ENCODE peak calls at places on chromosomes 3 and 15, in eight cellular contexts. One of them, this sample, is unnamed.

GRCh38 chr3:16511561-16512434 is 1.7 kb downstream of the RFTN1 start:
- DNase-seq in endothelial cell of umbilical vein: peak; percentile 83
- DNase-seq in effector memory CD4-positive, alpha-beta T cell: peak; percentile 76
- DNase-seq in OCI-LY7: peak; percentile 92
- DNase-seq in RWPE1: no peak
- DNase-seq in CD4-positive, alpha-beta T cell: peak; percentile 61
- DNase-seq in mesenchymal stem cell: peak; percentile 95
- DNase-seq in fibroblast of lung: peak; percentile 91
- DNase-seq in this sample: peak; percentile 57

GRCh38 chr3:104460477-104461406 is 906.0 kb upstream of the ALCAM start:
- DNase-seq in mesenchymal stem cell: peak; percentile 29
- DNase-seq in effector memory CD4-positive, alpha-beta T cell: no peak
- DNase-seq in endothelial cell of umbilical vein: peak; percentile 34
- DNase-seq in OCI-LY7: peak; percentile 12
- DNase-seq in RWPE1: peak; percentile 1
- DNase-seq in CD4-positive, alpha-beta T cell: no peak
- DNase-seq in fibroblast of lung: peak; percentile 48
- DNase-seq in this sample: no peak

GRCh38 chr3:186783731-186784515 is 546 bp downstream of the EIF4A2 start:
- DNase-seq in endothelial cell of umbilical vein: peak; percentile 81
- DNase-seq in RWPE1: peak; percentile 53
- DNase-seq in OCI-LY7: peak; percentile 88
- DNase-seq in mesenchymal stem cell: peak; percentile 82
- DNase-seq in CD4-positive, alpha-beta T cell: peak; percentile 78
- DNase-seq in effector memory CD4-positive, alpha-beta T cell: peak; percentile 66
- DNase-seq in fibroblast of lung: peak; percentile 83
- DNase-seq in this sample: peak; percentile 89

GRCh38 chr15:29972051-29972450 is 110.7 kb upstream of the GOLGA8J start:
- DNase-seq in fibroblast of lung: no peak
- DNase-seq in OCI-LY7: no peak
- DNase-seq in CD4-positive, alpha-beta T cell: no peak
- DNase-seq in endothelial cell of umbilical vein: no peak
- DNase-seq in mesenchymal stem cell: no peak
- DNase-seq in effector memory CD4-positive, alpha-beta T cell: no peak
- DNase-seq in RWPE1: no peak
- DNase-seq in this sample: no peak

GRCh38 chr15:74723754-74724334 is 1.5 kb downstream of the CYP1A1 start:
- DNase-seq in CD4-positive, alpha-beta T cell: no peak
- DNase-seq in mesenchymal stem cell: peak; percentile 80
- DNase-seq in OCI-LY7: peak; percentile 54
- DNase-seq in effector memory CD4-positive, alpha-beta T cell: no peak
- DNase-seq in RWPE1: peak; percentile 56
- DNase-seq in endothelial cell of umbilical vein: peak; percentile 62
- DNase-seq in fibroblast of lung: peak; percentile 62
- DNase-seq in this sample: no peak

GRCh38 chr3:140117111-140117526 is 182.1 kb downstream of the CLSTN2 start:
- DNase-seq in fibroblast of lung: no peak
- DNase-seq in effector memory CD4-positive, alpha-beta T cell: no peak
- DNase-seq in OCI-LY7: no peak
- DNase-seq in endothelial cell of umbilical vein: no peak
- DNase-seq in mesenchymal stem cell: no peak
- DNase-seq in RWPE1: no peak
- DNase-seq in CD4-positive, alpha-beta T cell: no peak
- DNase-seq in this sample: no peak

GRCh38 chr15:86444527-86444926 is 364.9 kb downstream of the AGBL1 start:
- DNase-seq in effector memory CD4-positive, alpha-beta T cell: no peak
- DNase-seq in RWPE1: peak; percentile 30
- DNase-seq in fibroblast of lung: no peak
- DNase-seq in CD4-positive, alpha-beta T cell: no peak
- DNase-seq in endothelial cell of umbilical vein: no peak
- DNase-seq in mesenchymal stem cell: no peak
- DNase-seq in OCI-LY7: no peak
- DNase-seq in this sample: no peak

GRCh38 chr3:185397676-185398075 is 34.7 kb downstream of the MAP3K13 start:
- DNase-seq in RWPE1: no peak
- DNase-seq in effector memory CD4-positive, alpha-beta T cell: no peak
- DNase-seq in CD4-positive, alpha-beta T cell: no peak
- DNase-seq in OCI-LY7: no peak
- DNase-seq in endothelial cell of umbilical vein: no peak
- DNase-seq in mesenchymal stem cell: no peak
- DNase-seq in fibroblast of lung: no peak
- DNase-seq in this sample: no peak

GRCh38 chr3:170848294-170848917 is 21.6 kb downstream of the RPL22L1 start:
- DNase-seq in RWPE1: peak; percentile 37
- DNase-seq in effector memory CD4-positive, alpha-beta T cell: no peak
- DNase-seq in fibroblast of lung: peak; percentile 58
- DNase-seq in endothelial cell of umbilical vein: peak; percentile 38
- DNase-seq in OCI-LY7: no peak
- DNase-seq in mesenchymal stem cell: peak; percentile 41
- DNase-seq in CD4-positive, alpha-beta T cell: no peak
- DNase-seq in this sample: no peak

GRCh38 chr3:194687638-194688206 is 2.0 kb downstream of the FAM43A start:
- DNase-seq in OCI-LY7: peak; percentile 87
- DNase-seq in CD4-positive, alpha-beta T cell: peak; percentile 53
- DNase-seq in endothelial cell of umbilical vein: no peak
- DNase-seq in RWPE1: no peak
- DNase-seq in mesenchymal stem cell: peak; percentile 86
- DNase-seq in effector memory CD4-positive, alpha-beta T cell: peak; percentile 57
- DNase-seq in fibroblast of lung: peak; percentile 66
- DNase-seq in this sample: peak; percentile 84

GRCh38 chr3:58021072-58021959 is 13.1 kb downstream of the FLNB start:
- DNase-seq in effector memory CD4-positive, alpha-beta T cell: no peak
- DNase-seq in CD4-positive, alpha-beta T cell: no peak
- DNase-seq in RWPE1: no peak
- DNase-seq in endothelial cell of umbilical vein: no peak
- DNase-seq in mesenchymal stem cell: no peak
- DNase-seq in fibroblast of lung: no peak
- DNase-seq in OCI-LY7: no peak
- DNase-seq in this sample: no peak

GRCh38 chr3:58018892-58019291 is 10.7 kb downstream of the FLNB start:
- DNase-seq in OCI-LY7: no peak
- DNase-seq in mesenchymal stem cell: no peak
- DNase-seq in effector memory CD4-positive, alpha-beta T cell: no peak
- DNase-seq in fibroblast of lung: no peak
- DNase-seq in RWPE1: no peak
- DNase-seq in endothelial cell of umbilical vein: no peak
- DNase-seq in CD4-positive, alpha-beta T cell: no peak
- DNase-seq in this sample: no peak

GRCh38 chr3:58020740-58021071 is 12.5 kb downstream of the FLNB start:
- DNase-seq in CD4-positive, alpha-beta T cell: no peak
- DNase-seq in RWPE1: no peak
- DNase-seq in mesenchymal stem cell: no peak
- DNase-seq in endothelial cell of umbilical vein: peak; percentile 68
- DNase-seq in effector memory CD4-positive, alpha-beta T cell: no peak
- DNase-seq in OCI-LY7: no peak
- DNase-seq in fibroblast of lung: no peak
- DNase-seq in this sample: no peak

GRCh38 chr3:58021962-58022361 is 13.7 kb downstream of the FLNB start:
- DNase-seq in CD4-positive, alpha-beta T cell: no peak
- DNase-seq in fibroblast of lung: no peak
- DNase-seq in mesenchymal stem cell: no peak
- DNase-seq in endothelial cell of umbilical vein: no peak
- DNase-seq in OCI-LY7: no peak
- DNase-seq in RWPE1: no peak
- DNase-seq in effector memory CD4-positive, alpha-beta T cell: no peak
- DNase-seq in this sample: no peak

GRCh38 chr3:58019343-58019742 is 11.1 kb downstream of the FLNB start:
- DNase-seq in effector memory CD4-positive, alpha-beta T cell: no peak
- DNase-seq in endothelial cell of umbilical vein: no peak
- DNase-seq in RWPE1: no peak
- DNase-seq in CD4-positive, alpha-beta T cell: no peak
- DNase-seq in fibroblast of lung: no peak
- DNase-seq in OCI-LY7: no peak
- DNase-seq in mesenchymal stem cell: no peak
- DNase-seq in this sample: no peak
- H3K27ac ChIP-seq in effector memory CD4-positive, alpha-beta T cell: no peak overlapping the region
- H3K27ac ChIP-seq in endothelial cell of umbilical vein: peak overlapping the region; percentile 44
- H3K27ac ChIP-seq in RWPE1: peak overlapping the region; percentile 84
- H3K27ac ChIP-seq in CD4-positive, alpha-beta T cell: no peak overlapping the region
- H3K27ac ChIP-seq in fibroblast of lung: no peak overlapping the region
- H3K27ac ChIP-seq in OCI-LY7: no peak overlapping the region
- H3K27ac ChIP-seq in mesenchymal stem cell: no peak overlapping the region
- H3K27ac ChIP-seq in this sample: peak overlapping the region; percentile 70

DNA sequence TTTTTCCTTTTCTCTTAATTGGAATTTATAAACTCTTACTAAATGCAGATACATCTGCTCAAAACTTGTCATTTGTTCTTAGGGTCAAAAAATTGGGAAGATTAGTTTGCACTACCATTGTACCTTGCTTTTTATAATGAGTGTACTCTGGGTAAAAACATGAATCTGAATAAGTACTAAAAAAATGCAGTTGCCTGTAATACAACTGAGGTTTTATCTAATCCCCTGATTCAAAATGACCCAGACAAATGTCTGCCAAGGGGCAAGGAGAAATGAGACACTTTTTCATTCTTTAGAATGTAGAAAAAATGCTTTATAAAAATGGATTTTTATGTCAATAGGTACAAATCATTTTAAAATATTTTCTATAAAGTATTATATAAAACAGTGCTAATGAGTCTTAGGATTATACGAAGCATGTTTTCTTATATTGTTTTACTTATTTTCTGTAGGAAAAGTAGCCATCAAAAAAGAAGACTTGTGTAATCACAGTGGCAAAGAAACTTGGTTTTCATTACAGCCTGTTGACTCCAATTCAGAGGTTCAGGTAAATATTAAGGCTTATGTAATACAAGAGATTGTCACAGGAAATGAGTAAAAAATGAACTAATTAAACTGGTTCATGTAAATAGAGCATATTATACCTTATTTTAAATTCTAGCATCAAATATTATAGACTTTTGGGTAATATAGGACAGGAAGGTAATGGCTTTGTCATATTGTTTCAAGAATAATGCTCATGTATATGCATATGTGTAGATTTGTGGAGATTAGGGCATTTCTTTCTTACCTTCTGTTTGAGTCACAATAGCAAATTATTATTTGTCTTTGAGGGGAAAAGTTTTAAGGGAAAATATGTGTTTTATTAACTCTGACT is 42.7 kb downstream of the RASA2 start:
- DNase-seq in RWPE1: no peak
- DNase-seq in effector memory CD4-positive, alpha-beta T cell: no peak
- DNase-seq in OCI-LY7: no peak
- DNase-seq in endothelial cell of umbilical vein: no peak
- DNase-seq in fibroblast of lung: no peak
- DNase-seq in mesenchymal stem cell: peak; percentile 9
- DNase-seq in CD4-positive, alpha-beta T cell: no peak
- DNase-seq in this sample: no peak
- H3K27ac ChIP-seq in RWPE1: no peak overlapping the region
- H3K27ac ChIP-seq in effector memory CD4-positive, alpha-beta T cell: peak overlapping the region; percentile 50
- H3K27ac ChIP-seq in OCI-LY7: no peak overlapping the region
- H3K27ac ChIP-seq in endothelial cell of umbilical vein: peak overlapping the region; percentile 45
- H3K27ac ChIP-seq in fibroblast of lung: no peak overlapping the region
- H3K27ac ChIP-seq in mesenchymal stem cell: no peak overlapping the region
- H3K27ac ChIP-seq in CD4-positive, alpha-beta T cell: peak overlapping the region; percentile 64
- H3K27ac ChIP-seq in this sample: peak overlapping the region; percentile 38

GRCh38 chr15:68205949-68206539 is 912 bp upstream of the CALML4 start:
- DNase-seq in endothelial cell of umbilical vein: peak; percentile 24
- DNase-seq in CD4-positive, alpha-beta T cell: no peak
- DNase-seq in RWPE1: no peak
- DNase-seq in OCI-LY7: no peak
- DNase-seq in fibroblast of lung: no peak
- DNase-seq in effector memory CD4-positive, alpha-beta T cell: no peak
- DNase-seq in mesenchymal stem cell: no peak
- DNase-seq in this sample: peak; percentile 77
- H3K27ac ChIP-seq in endothelial cell of umbilical vein: peak overlapping the region; percentile 8
- H3K27ac ChIP-seq in CD4-positive, alpha-beta T cell: no peak overlapping the region
- H3K27ac ChIP-seq in RWPE1: peak overlapping the region; percentile 69
- H3K27ac ChIP-seq in OCI-LY7: no peak overlapping the region
- H3K27ac ChIP-seq in fibroblast of lung: no peak overlapping the region
- H3K27ac ChIP-seq in effector memory CD4-positive, alpha-beta T cell: no peak overlapping the region
- H3K27ac ChIP-seq in mesenchymal stem cell: no peak overlapping the region
- H3K27ac ChIP-seq in this sample: no peak overlapping the region

GRCh38 chr3:45646051-45646585 is 43.1 kb upstream of the SACM1L start:
- DNase-seq in mesenchymal stem cell: peak; percentile 71
- DNase-seq in endothelial cell of umbilical vein: peak; percentile 16
- DNase-seq in CD4-positive, alpha-beta T cell: no peak
- DNase-seq in effector memory CD4-positive, alpha-beta T cell: no peak
- DNase-seq in RWPE1: no peak
- DNase-seq in OCI-LY7: no peak
- DNase-seq in fibroblast of lung: peak; percentile 41
- DNase-seq in this sample: peak; percentile 82
- H3K27ac ChIP-seq in mesenchymal stem cell: peak overlapping the region; percentile 8
- H3K27ac ChIP-seq in endothelial cell of umbilical vein: peak overlapping the region; percentile 89
- H3K27ac ChIP-seq in CD4-positive, alpha-beta T cell: no peak overlapping the region
- H3K27ac ChIP-seq in effector memory CD4-positive, alpha-beta T cell: no peak overlapping the region
- H3K27ac ChIP-seq in RWPE1: peak overlapping the region; percentile 75
- H3K27ac ChIP-seq in OCI-LY7: no peak overlapping the region
- H3K27ac ChIP-seq in fibroblast of lung: peak overlapping the region; percentile 92
- H3K27ac ChIP-seq in this sample: peak overlapping the region; percentile 94

GRCh38 chr3:119884161-119884557 is 102.3 kb downstream of the NR1I2 start:
- DNase-seq in CD4-positive, alpha-beta T cell: no peak
- DNase-seq in RWPE1: no peak
- DNase-seq in endothelial cell of umbilical vein: no peak
- DNase-seq in fibroblast of lung: no peak
- DNase-seq in effector memory CD4-positive, alpha-beta T cell: no peak
- DNase-seq in OCI-LY7: no peak
- DNase-seq in mesenchymal stem cell: no peak
- DNase-seq in this sample: no peak
- H3K27ac ChIP-seq in CD4-positive, alpha-beta T cell: no peak overlapping the region
- H3K27ac ChIP-seq in RWPE1: no peak overlapping the region
- H3K27ac ChIP-seq in endothelial cell of umbilical vein: no peak overlapping the region
- H3K27ac ChIP-seq in fibroblast of lung: no peak overlapping the region
- H3K27ac ChIP-seq in effector memory CD4-positive, alpha-beta T cell: no peak overlapping the region
- H3K27ac ChIP-seq in OCI-LY7: no peak overlapping the region
- H3K27ac ChIP-seq in mesenchymal stem cell: no peak overlapping the region
- H3K27ac ChIP-seq in this sample: no peak overlapping the region

This sample was measured in ascending aorta.